ENCODE peak calls at places on chromosome 1, in four cellular contexts. Q is Panc1, A is K562, B is HepG2. X is an unnamed sample.

GRCh38 chr1:121546830-121547680 is 362.3 kb downstream of the SRGAP2C start:
- DNase-seq in A (no peak), B (no peak), Q (peak; percentile 10), X (no peak)

GRCh38 chr1:30672661-30673060 is 50.7 kb downstream of the MATN1 start:
- DNase-seq in A (no peak), B (no peak), Q (no peak), X (no peak)

GRCh38 chr1:201408176-201408814 is 9.2 kb upstream of the LAD1 start:
- DNase-seq in A (peak; percentile 86), B (peak; percentile 67), Q (peak; percentile 67), X (peak; percentile 51)

GRCh38 chr1:160400284-160400645 is at the start of gene VANGL2:
- DNase-seq in Q (no peak), B (no peak), A (peak; percentile 85), X (no peak)

GRCh38 chr1:246200225-246200624 is 306.9 kb downstream of the SMYD3 start:
- DNase-seq in Q (no peak), B (no peak), A (no peak), X (no peak)

GRCh38 chr1:198845851-198846250 is 207.0 kb downstream of the PTPRC start:
- DNase-seq in Q (no peak), A (no peak), B (no peak), X (no peak)

GRCh38 chr1:245592083-245592460 is 437.3 kb downstream of the KIF26B start:
- DNase-seq in B (no peak), Q (no peak), A (no peak), X (no peak)

GRCh38 chr1:165828581-165829329 is 1.3 kb downstream of the UCK2 start:
- DNase-seq in Q (peak; percentile 41), B (peak; percentile 82), A (peak; percentile 89), X (peak; percentile 58)

GRCh38 chr1:20158358-20159070 is 19.4 kb downstream of the PLA2G2F start:
- DNase-seq in Q (no peak), B (no peak), A (no peak), X (no peak)

GRCh38 chr1:17861685-17862084 is 106.6 kb downstream of the ACTL8 start:
- DNase-seq in A (peak; percentile 3), B (no peak), Q (no peak), X (no peak)

GRCh38 chr1:24756395-24756794 is 11.1 kb downstream of the CLIC4 start:
- DNase-seq in A (no peak), Q (no peak), B (no peak), X (no peak)

GRCh38 chr1:19344372-19344810 is 32.3 kb downstream of the SLC66A1 start:
- DNase-seq in Q (no peak), B (peak; percentile 30), A (peak; percentile 67), X (no peak)

GRCh38 chr1:78434351-78434750 is 56.4 kb upstream of the PTGFR start:
- DNase-seq in Q (no peak), A (no peak), B (no peak), X (no peak)

DNA sequence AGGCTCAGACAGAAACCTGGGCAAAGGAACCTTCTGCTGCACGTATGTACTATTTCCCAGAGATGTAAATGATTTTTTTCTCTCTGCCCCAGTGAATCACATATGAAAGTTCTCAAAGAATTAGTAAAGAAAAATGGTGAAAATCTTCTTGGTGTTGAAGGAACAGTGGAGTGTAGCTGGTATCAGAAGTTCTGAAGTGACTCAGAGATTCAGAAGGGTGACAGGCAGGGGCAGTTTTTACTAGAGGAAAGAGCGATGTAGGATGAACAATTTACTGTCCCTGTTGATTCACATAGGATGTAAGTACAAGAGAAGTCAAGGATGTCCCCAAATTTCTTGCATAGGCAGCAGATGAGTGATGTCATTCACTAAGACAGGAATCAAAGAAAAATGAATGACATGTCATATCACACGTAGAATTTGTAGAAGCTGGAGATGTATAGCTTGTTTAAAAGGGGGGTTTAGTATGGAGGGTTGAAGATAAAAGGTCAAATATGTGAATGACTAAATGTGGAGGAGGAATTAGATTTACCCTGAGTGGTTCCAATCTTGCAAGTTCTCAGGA is 26.4 kb downstream of the WLS start:
- DNase-seq in Q (no peak), A (no peak), B (no peak), X (no peak)
- TF ChIP-seq TCF7L2 in Q (no peak), A (no peak), B (no peak), X (no peak)

GRCh38 chr1:224433041-224433670 is 1.4 kb downstream of the WDR26 start:
- DNase-seq in A (peak; percentile 47), Q (no peak), B (no peak), X (no peak)

GRCh38 chr1:224432672-224433040 is 1.9 kb downstream of the WDR26 start:
- DNase-seq in A (peak; percentile 62), Q (no peak), B (no peak), X (no peak)

GRCh38 chr1:224431726-224432125 is 2.9 kb downstream of the WDR26 start:
- DNase-seq in A (no peak), B (no peak), Q (no peak), X (no peak)

GRCh38 chr1:224430511-224431113 is 4.0 kb downstream of the WDR26 start:
- DNase-seq in B (peak; percentile 55), Q (no peak), A (peak; percentile 78), X (no peak)

GRCh38 chr1:224432141-224432540 is 2.5 kb downstream of the WDR26 start:
- DNase-seq in Q (no peak), B (no peak), A (no peak), X (no peak)
- TF ChIP-seq TCF7L2 in Q (no peak), B (no peak), A (no peak), X (no peak)

GRCh38 chr1:81409875-81410274 is 390.9 kb upstream of the ADGRL2 start:
- DNase-seq in A (no peak), B (no peak), Q (no peak), X (no peak)
- TF ChIP-seq TCF7L2 in A (no peak), B (no peak), Q (no peak), X (no peak)

GRCh38 chr1:8862528-8862927 is 16.0 kb downstream of the ENO1 start:
- DNase-seq in Q (no peak), B (no peak), A (peak; percentile 76), X (no peak)
- TF ChIP-seq TCF7L2 in Q (no peak), B (no peak), A (no peak), X (no peak)

GRCh38 chr1:1204998-1205768 is 1.2 kb downstream of the TNFRSF18 start:
- DNase-seq in Q (no peak), B (no peak), A (no peak), X (no peak)
- TF ChIP-seq TCF7L2 in Q (no peak), B (no peak), A (no peak), X (no peak)

GRCh38 chr1:243474384-243474851 is 218.6 kb downstream of the SDCCAG8 start:
- DNase-seq in Q (no peak), B (no peak), A (no peak), X (no peak)

GRCh38 chr1:243474906-243475305 is 219.1 kb downstream of the SDCCAG8 start:
- DNase-seq in Q (no peak), B (no peak), A (no peak), X (no peak)

GRCh38 chr1:243471026-243471685 is 215.3 kb downstream of the SDCCAG8 start:
- DNase-seq in A (no peak), Q (no peak), B (no peak), X (no peak)

GRCh38 chr1:243471754-243472725 is 216.2 kb downstream of the SDCCAG8 start:
- DNase-seq in A (no peak), Q (no peak), B (no peak), X (no peak)

GRCh38 chr1:243473281-243474210 is 217.7 kb downstream of the SDCCAG8 start:
- DNase-seq in Q (no peak), B (no peak), A (no peak), X (no peak)
- TF ChIP-seq TCF7L2 in Q (no peak), B (no peak), A (no peak), X (no peak)

GRCh38 chr1:118074101-118074500 is 110.9 kb downstream of the SPAG17 start:
- DNase-seq in A (no peak), Q (no peak), B (no peak), X (no peak)

GRCh38 chr1:118082984-118083383 is 102.0 kb downstream of the SPAG17 start:
- DNase-seq in B (no peak), Q (no peak), A (no peak), X (no peak)

GRCh38 chr1:118081387-118081786 is 103.6 kb downstream of the SPAG17 start:
- DNase-seq in B (no peak), Q (no peak), A (no peak), X (no peak)

GRCh38 chr1:118075116-118075515 is 109.9 kb downstream of the SPAG17 start:
- DNase-seq in B (no peak), Q (no peak), A (no peak), X (no peak)

DNA sequence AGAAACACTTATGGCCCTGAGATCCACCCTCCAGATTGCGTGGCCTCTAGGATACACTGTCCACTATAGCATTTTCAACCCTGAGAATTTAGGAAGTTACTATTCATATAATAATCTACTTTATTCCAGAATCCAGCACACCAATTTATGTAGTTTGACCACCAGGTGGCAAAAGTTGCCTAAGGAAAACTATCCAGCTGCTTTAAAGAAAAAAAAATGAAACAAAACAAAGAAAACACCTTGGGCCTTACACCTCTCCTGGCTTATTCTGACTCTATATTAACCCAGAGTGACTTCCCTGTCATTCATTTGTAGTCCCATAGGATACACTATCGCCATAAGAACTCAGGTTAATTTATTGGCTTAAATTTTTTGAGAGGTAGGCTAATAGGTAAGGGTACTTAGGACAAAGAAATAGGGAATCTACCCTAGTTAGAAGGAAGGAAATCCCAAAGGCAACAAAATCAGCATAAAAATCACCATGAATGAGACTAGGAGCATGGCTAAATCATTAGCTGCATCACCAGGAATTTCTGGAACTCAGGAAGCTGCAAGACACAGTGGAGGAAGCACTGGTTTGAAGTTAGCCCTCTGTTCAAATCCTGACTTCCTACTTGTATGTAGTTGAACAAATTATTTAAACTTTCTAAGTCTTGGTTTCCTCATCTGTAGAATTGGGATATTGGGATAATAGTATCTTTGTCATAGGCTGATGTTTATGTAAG is 107.5 kb downstream of the SPAG17 start:
- DNase-seq in Q (no peak), A (peak; percentile 45), B (peak; percentile 15), X (peak; percentile 40)
- TF ChIP-seq TCF7L2 in Q (no peak), A (no peak), B (no peak), X (no peak)

DNA sequence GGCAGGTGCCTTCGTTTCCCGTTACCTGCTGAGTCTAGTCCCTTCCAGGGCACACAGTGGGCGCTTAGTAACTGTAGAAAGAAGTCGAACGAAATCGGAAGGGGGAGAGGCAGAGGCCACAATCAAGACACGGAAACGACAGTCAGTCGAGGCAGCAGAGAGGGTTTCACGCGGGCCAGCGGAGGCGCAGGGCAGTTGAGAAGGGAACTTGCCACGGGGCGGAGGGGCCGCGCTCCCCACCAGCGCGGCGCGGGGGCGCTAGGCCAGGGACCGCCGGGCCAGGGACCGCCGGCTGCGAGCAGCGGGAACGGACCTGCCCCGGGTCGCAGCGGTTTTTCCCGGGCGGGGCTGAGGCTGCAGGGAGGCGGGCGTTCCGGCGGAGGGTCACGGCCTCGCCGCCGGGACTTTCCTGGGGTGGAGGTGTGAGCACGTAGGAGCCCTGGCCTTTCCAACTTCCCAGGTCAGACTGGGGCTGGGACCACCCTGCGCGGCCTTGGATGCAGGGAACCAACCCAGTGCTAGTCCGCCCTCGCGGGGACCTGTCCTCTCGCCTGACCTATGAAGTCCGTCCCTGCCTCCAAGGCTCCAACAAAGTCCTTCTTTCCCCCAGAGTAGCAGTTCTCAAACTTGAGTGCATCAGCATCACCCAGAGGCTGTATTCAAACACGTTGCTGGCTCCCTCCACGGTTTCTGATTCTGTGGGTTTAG is 150.1 kb upstream of the FGGY start:
- DNase-seq in Q (no peak), B (peak; percentile 3), A (no peak), X (no peak)
- TF ChIP-seq TCF7L2 in Q (no peak), B (no peak), A (no peak), X (no peak)

GRCh38 chr1:113784104-113784779 is 25.0 kb upstream of the PHTF1 start:
- DNase-seq in A (no peak), Q (no peak), B (no peak), X (no peak)
- TF ChIP-seq TCF7L2 in A (no peak), Q (no peak), B (no peak), X (no peak)

X was measured in HCT116.